ENCODE peak calls at places on chromosomes 5 and 9, in six cellular contexts. One of them, this sample, is unnamed.

GRCh38 chr5:93596310-93596675 is 13.3 kb downstream of the NR2F1 start:
- DNase-seq in GM12878: no peak
- DNase-seq in HepG2: no peak
- DNase-seq in K562: no peak
- DNase-seq in H1: no peak
- DNase-seq in GM12891: no peak
- DNase-seq in this sample: no peak

GRCh38 chr5:53373420-53374188 is 106.8 kb upstream of the FST start:
- DNase-seq in HepG2: no peak
- DNase-seq in GM12891: no peak
- DNase-seq in K562: no peak
- DNase-seq in H1: no peak
- DNase-seq in GM12878: no peak
- DNase-seq in this sample: no peak

GRCh38 chr5:138504799-138505198 is 38.2 kb downstream of the ETF1 start:
- DNase-seq in HepG2: no peak
- DNase-seq in H1: no peak
- DNase-seq in GM12878: no peak
- DNase-seq in K562: no peak
- DNase-seq in GM12891: no peak
- DNase-seq in this sample: no peak

GRCh38 chr5:132829742-132830435 is 558 bp downstream of the SHROOM1 start:
- DNase-seq in GM12891: peak
- DNase-seq in GM12878: no peak
- DNase-seq in H1: peak
- DNase-seq in K562: peak
- DNase-seq in HepG2: peak
- DNase-seq in this sample: peak

GRCh38 chr5:126597156-126597555 is 2.1 kb upstream of the ALDH7A1 start:
- DNase-seq in HepG2: peak
- DNase-seq in GM12891: no peak
- DNase-seq in K562: no peak
- DNase-seq in H1: no peak
- DNase-seq in GM12878: no peak
- DNase-seq in this sample: no peak

GRCh38 chr9:124299519-124300090 is 41.9 kb downstream of the NEK6 start:
- DNase-seq in GM12878: no peak
- DNase-seq in GM12891: no peak
- DNase-seq in H1: no peak
- DNase-seq in HepG2: peak
- DNase-seq in K562: no peak
- DNase-seq in this sample: no peak

GRCh38 chr5:134242146-134242545 is 16.3 kb upstream of the PPP2CA start:
- DNase-seq in H1: no peak
- DNase-seq in GM12878: no peak
- DNase-seq in K562: no peak
- DNase-seq in GM12891: no peak
- DNase-seq in HepG2: peak
- DNase-seq in this sample: no peak

GRCh38 chr9:4375424-4376195 is 75.7 kb upstream of the GLIS3 start:
- DNase-seq in GM12891: no peak
- DNase-seq in H1: no peak
- DNase-seq in K562: no peak
- DNase-seq in HepG2: no peak
- DNase-seq in GM12878: no peak
- DNase-seq in this sample: no peak

GRCh38 chr9:36823934-36824333 is 210.1 kb downstream of the PAX5 start:
- DNase-seq in H1: no peak
- DNase-seq in K562: no peak
- DNase-seq in GM12878: no peak
- DNase-seq in HepG2: no peak
- DNase-seq in GM12891: no peak
- DNase-seq in this sample: no peak

GRCh38 chr5:137086289-137086838 is 412.8 kb downstream of the SPOCK1 start:
- DNase-seq in GM12891: no peak
- DNase-seq in H1: no peak
- DNase-seq in HepG2: no peak
- DNase-seq in K562: no peak
- DNase-seq in GM12878: no peak
- DNase-seq in this sample: no peak

GRCh38 chr5:3268760-3269330 is 326.8 kb upstream of the IRX1 start:
- DNase-seq in H1: no peak
- DNase-seq in HepG2: no peak
- DNase-seq in GM12878: no peak
- DNase-seq in GM12891: no peak
- DNase-seq in K562: no peak
- DNase-seq in this sample: no peak

GRCh38 chr9:36959681-36960574 is 74.1 kb downstream of the PAX5 start:
- DNase-seq in K562: no peak
- DNase-seq in GM12878: no peak
- DNase-seq in HepG2: no peak
- DNase-seq in GM12891: no peak
- DNase-seq in H1: no peak
- DNase-seq in this sample: no peak

GRCh38 chr5:91027316-91027937 is 355.7 kb downstream of the ARRDC3 start:
- DNase-seq in GM12878: no peak
- DNase-seq in K562: no peak
- DNase-seq in HepG2: peak
- DNase-seq in GM12891: no peak
- DNase-seq in H1: no peak
- DNase-seq in this sample: no peak

GRCh38 chr5:30041291-30041690 is 1152.2 kb upstream of the CDH6 start:
- DNase-seq in K562: no peak
- DNase-seq in GM12891: no peak
- DNase-seq in H1: no peak
- DNase-seq in HepG2: no peak
- DNase-seq in GM12878: no peak
- DNase-seq in this sample: no peak

GRCh38 chr9:106700676-106701075 is 162.3 kb upstream of the ZNF462 start:
- DNase-seq in HepG2: no peak
- DNase-seq in K562: no peak
- DNase-seq in GM12878: no peak
- DNase-seq in H1: no peak
- DNase-seq in GM12891: no peak
- DNase-seq in this sample: no peak

GRCh38 chr9:123927625-123928308 is 2.2 kb downstream of the DENND1A start:
- DNase-seq in H1: no peak
- DNase-seq in GM12891: no peak
- DNase-seq in K562: no peak
- DNase-seq in GM12878: peak
- DNase-seq in HepG2: no peak
- DNase-seq in this sample: no peak

GRCh38 chr5:10460252-10460906 is 18.7 kb downstream of the ROPN1L start:
- DNase-seq in HepG2: no peak
- DNase-seq in GM12878: no peak
- DNase-seq in GM12891: no peak
- DNase-seq in H1: no peak
- DNase-seq in K562: no peak
- DNase-seq in this sample: no peak

GRCh38 chr5:93573627-93573974 is 7.4 kb downstream of the NR2F1-AS1 start:
- DNase-seq in HepG2: no peak
- DNase-seq in H1: no peak
- DNase-seq in K562: no peak
- DNase-seq in GM12878: no peak
- DNase-seq in GM12891: no peak
- DNase-seq in this sample: no peak

GRCh38 chr9:80954521-80954920 is 734.8 kb downstream of the TLE1 start:
- DNase-seq in GM12878: no peak
- DNase-seq in H1: no peak
- DNase-seq in HepG2: no peak
- DNase-seq in GM12891: no peak
- DNase-seq in K562: no peak
- DNase-seq in this sample: no peak

GRCh38 chr5:54628049-54628448 is 110.5 kb downstream of the SNX18 start:
- DNase-seq in GM12878: no peak
- DNase-seq in H1: no peak
- DNase-seq in K562: no peak
- DNase-seq in GM12891: no peak
- DNase-seq in HepG2: peak
- DNase-seq in this sample: no peak

GRCh38 chr5:54621742-54622141 is 104.2 kb downstream of the SNX18 start:
- DNase-seq in GM12891: no peak
- DNase-seq in K562: no peak
- DNase-seq in GM12878: no peak
- DNase-seq in HepG2: no peak
- DNase-seq in H1: no peak
- DNase-seq in this sample: no peak

GRCh38 chr5:54630738-54631369 is 113.3 kb downstream of the SNX18 start:
- DNase-seq in H1: no peak
- DNase-seq in GM12878: no peak
- DNase-seq in HepG2: no peak
- DNase-seq in K562: no peak
- DNase-seq in GM12891: no peak
- DNase-seq in this sample: no peak

GRCh38 chr5:54624671-54625583 is 107.4 kb downstream of the SNX18 start:
- DNase-seq in H1: no peak
- DNase-seq in K562: no peak
- DNase-seq in HepG2: no peak
- DNase-seq in GM12878: no peak
- DNase-seq in GM12891: no peak
- DNase-seq in this sample: no peak

GRCh38 chr5:54626407-54626806 is 108.8 kb downstream of the SNX18 start:
- DNase-seq in HepG2: no peak
- DNase-seq in K562: no peak
- DNase-seq in GM12891: no peak
- DNase-seq in GM12878: no peak
- DNase-seq in H1: no peak
- DNase-seq in this sample: no peak
- TF ChIP-seq POLR2A in HepG2: no peak
- TF ChIP-seq POLR2A in K562: no peak
- TF ChIP-seq POLR2A in GM12891: no peak
- TF ChIP-seq POLR2A in GM12878: no peak
- TF ChIP-seq POLR2A in H1: no peak
- TF ChIP-seq POLR2A in this sample: no peak

GRCh38 chr5:136901-137300 is 44.9 kb downstream of the PLEKHG4B start:
- DNase-seq in H1: no peak
- DNase-seq in GM12891: no peak
- DNase-seq in K562: no peak
- DNase-seq in GM12878: no peak
- DNase-seq in HepG2: no peak
- DNase-seq in this sample: no peak
- TF ChIP-seq TAF1 in H1: no peak
- TF ChIP-seq TAF1 in GM12891: no peak
- TF ChIP-seq TAF1 in K562: no peak
- TF ChIP-seq TAF1 in GM12878: no peak
- TF ChIP-seq TAF1 in HepG2: no peak
- TF ChIP-seq TAF1 in this sample: no peak

GRCh38 chr5:149464796-149465489 is 85.9 kb upstream of the IL17B start:
- DNase-seq in H1: no peak
- DNase-seq in K562: no peak
- DNase-seq in GM12878: no peak
- DNase-seq in GM12891: no peak
- DNase-seq in HepG2: no peak
- DNase-seq in this sample: no peak

GRCh38 chr5:149470942-149471341 is 80.3 kb downstream of the CSNK1A1 start:
- DNase-seq in GM12891: no peak
- DNase-seq in K562: no peak
- DNase-seq in GM12878: no peak
- DNase-seq in H1: no peak
- DNase-seq in HepG2: no peak
- DNase-seq in this sample: no peak

GRCh38 chr5:149472399-149472798 is 78.8 kb downstream of the CSNK1A1 start:
- DNase-seq in GM12878: no peak
- DNase-seq in GM12891: no peak
- DNase-seq in H1: no peak
- DNase-seq in HepG2: no peak
- DNase-seq in K562: no peak
- DNase-seq in this sample: no peak

GRCh38 chr5:149471406-149472183 is 79.6 kb downstream of the CSNK1A1 start:
- DNase-seq in GM12878: no peak
- DNase-seq in H1: no peak
- DNase-seq in K562: peak
- DNase-seq in GM12891: no peak
- DNase-seq in HepG2: no peak
- DNase-seq in this sample: no peak

GRCh38 chr5:149466457-149466972 is 84.7 kb downstream of the CSNK1A1 start:
- DNase-seq in H1: no peak
- DNase-seq in HepG2: no peak
- DNase-seq in GM12891: no peak
- DNase-seq in K562: peak
- DNase-seq in GM12878: no peak
- DNase-seq in this sample: no peak
- TF ChIP-seq POLR2A in H1: no peak
- TF ChIP-seq POLR2A in HepG2: no peak
- TF ChIP-seq POLR2A in GM12891: no peak
- TF ChIP-seq POLR2A in K562: no peak
- TF ChIP-seq POLR2A in GM12878: no peak
- TF ChIP-seq POLR2A in this sample: no peak

GRCh38 chr5:140361901-140362300 is 1.9 kb downstream of the SLC4A9 start:
- DNase-seq in GM12891: no peak
- DNase-seq in K562: no peak
- DNase-seq in HepG2: no peak
- DNase-seq in H1: no peak
- DNase-seq in GM12878: no peak
- DNase-seq in this sample: no peak

GRCh38 chr5:140363631-140364471 is 3.9 kb downstream of the SLC4A9 start:
- DNase-seq in H1: no peak
- DNase-seq in HepG2: no peak
- DNase-seq in GM12891: no peak
- DNase-seq in GM12878: no peak
- DNase-seq in K562: no peak
- DNase-seq in this sample: no peak

GRCh38 chr5:140362311-140362710 is 2.3 kb downstream of the SLC4A9 start:
- DNase-seq in GM12878: no peak
- DNase-seq in GM12891: no peak
- DNase-seq in K562: no peak
- DNase-seq in H1: no peak
- DNase-seq in HepG2: no peak
- DNase-seq in this sample: no peak

GRCh38 chr5:140364472-140364765 is 4.4 kb downstream of the SLC4A9 start:
- DNase-seq in HepG2: no peak
- DNase-seq in GM12891: no peak
- DNase-seq in H1: no peak
- DNase-seq in GM12878: no peak
- DNase-seq in K562: no peak
- DNase-seq in this sample: no peak

DNA sequence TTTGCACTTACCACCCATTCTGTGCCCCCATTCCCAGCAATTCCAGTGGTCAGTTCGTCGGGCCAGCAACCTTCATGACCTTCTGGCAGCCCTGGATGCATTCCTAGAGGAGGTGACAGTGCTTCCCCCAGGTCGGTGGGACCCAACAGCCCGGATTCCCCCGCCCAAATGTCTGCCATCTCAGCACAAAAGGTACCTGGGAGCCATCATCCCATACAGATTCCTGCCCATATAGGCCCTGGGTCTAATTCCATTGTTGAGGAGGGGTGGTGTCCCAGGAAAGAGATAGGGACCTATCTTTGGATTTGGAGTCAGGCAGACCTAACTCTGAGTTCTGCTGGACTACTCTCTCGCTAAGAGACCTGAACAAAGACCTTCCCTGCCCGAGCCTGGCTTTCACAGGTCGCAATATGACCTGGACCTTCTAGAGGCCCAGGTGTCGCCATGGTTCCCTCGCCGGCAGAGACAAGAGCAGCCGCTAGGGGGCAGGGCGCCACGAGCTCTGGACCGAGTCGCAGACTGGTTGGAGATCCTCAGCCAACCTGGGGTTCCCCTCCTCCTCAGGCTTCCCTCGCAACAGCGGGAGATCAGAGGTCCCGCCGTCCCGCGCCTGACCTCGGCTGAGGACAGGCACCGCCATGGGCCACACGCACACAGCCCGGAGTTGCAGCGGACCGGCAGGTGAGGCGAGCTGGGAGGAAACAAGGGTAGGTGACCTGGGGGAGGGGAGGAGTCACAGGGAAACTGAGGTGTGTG is 3.1 kb downstream of the SLC4A9 start:
- DNase-seq in HepG2: peak
- DNase-seq in GM12891: peak
- DNase-seq in H1: peak
- DNase-seq in K562: peak
- DNase-seq in GM12878: no peak
- DNase-seq in this sample: peak
- TF ChIP-seq TAF1 in HepG2: no peak
- TF ChIP-seq TAF1 in GM12891: no peak
- TF ChIP-seq TAF1 in H1: peak
- TF ChIP-seq TAF1 in K562: no peak
- TF ChIP-seq TAF1 in GM12878: no peak
- TF ChIP-seq TAF1 in this sample: no peak